ENCODE peak calls at places on chromosomes 13 and 19, in ten cellular contexts. Q is tibial artery; G is stimulated activated CD8-positive, alpha-beta memory T cell treated with anti-CD3 and anti-CD28 coated beads, Interleukin-2, amount 100 ng/mL, for 48 hours; F is head of caudate nucleus; O is GM23248; E is stimulated activated CD4-positive, alpha-beta T cell treated with anti-CD3 and anti-CD28 coated beads, Interleukin-2, amount 100 ng/mL, for 48 hours; V is NCI-H748 treated with DMSO at 0.1 percent for 48 hours; I is lower leg skin; D is activated naive CD8-positive, alpha-beta T cell treated with anti-CD3 and anti-CD28 coated beads for 36 hours; U is non-pigmented ciliary epithelial cell. L is an unnamed sample.

GRCh38 chr19:46704379-46705076 is 12.4 kb downstream of the PRKD2 start:
- DNase-seq in Q (peak; percentile 83), G (peak; percentile 92), F (peak; percentile 66), O (peak; percentile 50), E (peak; percentile 96), V (peak; percentile 14), I (peak; percentile 57), D (peak; percentile 79), U (no peak), L (no peak)

GRCh38 chr13:99382428-99383133 is 75.4 kb upstream of the GPR183 start:
- DNase-seq in Q (no peak), G (peak; percentile 40), F (no peak), O (peak; percentile 9), E (no peak), V (no peak), I (peak; percentile 14), D (peak; percentile 52), U (no peak), L (no peak)

GRCh38 chr19:1396768-1397679 is 4.3 kb downstream of the GAMT start:
- DNase-seq in Q (no peak), G (no peak), F (no peak), O (peak; percentile 38), E (no peak), V (no peak), I (no peak), D (no peak), U (no peak), L (no peak)

GRCh38 chr13:113672002-113672651 is 5.1 kb downstream of the GRK1 start:
- DNase-seq in Q (no peak), G (no peak), F (no peak), O (no peak), E (no peak), V (no peak), I (no peak), D (no peak), U (no peak), L (no peak)

GRCh38 chr13:63351081-63351480 is 1935.4 kb upstream of the PCDH20 start:
- DNase-seq in Q (no peak), G (no peak), F (no peak), O (no peak), E (no peak), V (no peak), I (no peak), D (no peak), U (no peak), L (no peak)

GRCh38 chr19:15540435-15540834 is 32.1 kb downstream of the CYP4F22 start:
- DNase-seq in Q (no peak), G (no peak), F (no peak), O (no peak), E (no peak), V (no peak), I (no peak), D (no peak), U (no peak), L (no peak)

GRCh38 chr19:5138606-5139594 is 170.0 kb downstream of the KDM4B start:
- DNase-seq in Q (no peak), G (peak; percentile 80), F (no peak), O (peak; percentile 31), E (peak; percentile 75), V (no peak), I (peak; percentile 45), D (peak; percentile 88), U (peak; percentile 65), L (no peak)

GRCh38 chr19:53520163-53520546 is 17.8 kb upstream of the ZNF331 start:
- DNase-seq in Q (no peak), G (no peak), F (no peak), O (no peak), E (no peak), V (no peak), I (no peak), D (no peak), U (no peak), L (no peak)

GRCh38 chr19:41431426-41432386 is 4.5 kb upstream of the B3GNT8 start:
- DNase-seq in Q (no peak), G (no peak), F (no peak), O (peak; percentile 49), E (no peak), V (no peak), I (no peak), D (no peak), U (no peak), L (no peak)

GRCh38 chr13:112079696-112080095 is 12.7 kb downstream of the SOX1 start:
- DNase-seq in Q (peak; percentile 29), G (no peak), F (no peak), O (no peak), E (no peak), V (no peak), I (no peak), D (no peak), U (no peak), L (no peak)

GRCh38 chr13:36921902-36922301 is 1.9 kb upstream of the SMAD9 start:
- DNase-seq in Q (no peak), G (no peak), F (no peak), O (no peak), E (no peak), V (no peak), I (no peak), D (no peak), U (no peak), L (no peak)

GRCh38 chr19:3129112-3129511 is 6.7 kb upstream of the GNA15 start:
- DNase-seq in Q (no peak), G (no peak), F (no peak), O (peak; percentile 75), E (no peak), V (peak; percentile 7), I (no peak), D (no peak), U (peak; percentile 40), L (peak; percentile 39)

GRCh38 chr19:37304190-37304883 is 66.6 kb upstream of the ZNF527 start:
- DNase-seq in Q (no peak), G (no peak), F (peak; percentile 52), O (no peak), E (no peak), V (no peak), I (no peak), D (peak; percentile 35), U (no peak), L (no peak)

GRCh38 chr13:113116871-113117271 is 5.7 kb upstream of the F10 start:
- DNase-seq in Q (no peak), G (no peak), F (no peak), O (no peak), E (no peak), V (no peak), I (no peak), D (no peak), U (no peak), L (no peak)

GRCh38 chr13:75492389-75492788 is 10.4 kb upstream of the TBC1D4 start:
- DNase-seq in Q (no peak), G (no peak), F (no peak), O (peak; percentile 74), E (no peak), V (no peak), I (no peak), D (no peak), U (no peak), L (no peak)

GRCh38 chr13:111908391-111908790 is 158.6 kb upstream of the SOX1 start:
- DNase-seq in Q (peak; percentile 46), G (no peak), F (no peak), O (no peak), E (no peak), V (no peak), I (no peak), D (no peak), U (no peak), L (no peak)

GRCh38 chr19:16899566-16900075 is 10.8 kb downstream of the F2RL3 start:
- DNase-seq in Q (no peak), G (no peak), F (no peak), O (peak; percentile 37), E (no peak), V (no peak), I (no peak), D (peak; percentile 35), U (no peak), L (no peak)

GRCh38 chr13:113654591-113655357 is 3.2 kb downstream of the ATP4B start:
- DNase-seq in Q (peak; percentile 61), G (no peak), F (no peak), O (no peak), E (no peak), V (no peak), I (no peak), D (no peak), U (no peak), L (no peak)

GRCh38 chr13:51797664-51798488 is 6.1 kb downstream of the DHRS12 start:
- DNase-seq in Q (no peak), G (no peak), F (peak; percentile 48), O (peak; percentile 56), E (peak; percentile 49), V (peak; percentile 61), I (no peak), D (peak; percentile 56), U (no peak), L (peak; percentile 88)

GRCh38 chr13:77422724-77423123 is 95.8 kb upstream of the MYCBP2 start:
- DNase-seq in Q (no peak), G (no peak), F (no peak), O (no peak), E (no peak), V (no peak), I (no peak), D (no peak), U (no peak), L (no peak)

GRCh38 chr19:18290250-18291018 is 9.0 kb upstream of the JUND start:
- DNase-seq in Q (peak; percentile 90), G (peak; percentile 95), F (no peak), O (peak; percentile 39), E (peak; percentile 86), V (no peak), I (no peak), D (peak; percentile 96), U (no peak), L (no peak)

GRCh38 chr19:35908977-35909683 is 1.0 kb upstream of the TYROBP start:
- DNase-seq in Q (peak; percentile 90), G (no peak), F (peak; percentile 59), O (no peak), E (no peak), V (no peak), I (peak; percentile 68), D (no peak), U (no peak), L (no peak)